ENCODE peak calls at places on chromosome 2, in six cellular contexts. One of them, this sample, is unnamed.

GRCh38 chr2:7508220-7508943 is 591.2 kb downstream of the RNF144A start:
- DNase-seq in NCI-H226: no peak
- DNase-seq in PC-3: peak
- DNase-seq in GM06990: no peak
- DNase-seq in dermis microvascular lymphatic vessel endothelial cell: no peak
- DNase-seq in KBM-7: no peak
- DNase-seq in this sample: peak

GRCh38 chr2:44620189-44620990 is 258.6 kb downstream of the CAMKMT start:
- DNase-seq in GM06990: no peak
- DNase-seq in KBM-7: no peak
- DNase-seq in dermis microvascular lymphatic vessel endothelial cell: no peak
- DNase-seq in PC-3: peak
- DNase-seq in NCI-H226: no peak
- DNase-seq in this sample: no peak

GRCh38 chr2:44257781-44258180 is 17.5 kb upstream of the SLC3A1 start:
- DNase-seq in PC-3: no peak
- DNase-seq in GM06990: no peak
- DNase-seq in NCI-H226: peak
- DNase-seq in KBM-7: no peak
- DNase-seq in dermis microvascular lymphatic vessel endothelial cell: no peak
- DNase-seq in this sample: no peak

GRCh38 chr2:145190031-145190703 is 670.2 kb upstream of the ZEB2 start:
- DNase-seq in GM06990: no peak
- DNase-seq in PC-3: peak
- DNase-seq in NCI-H226: peak
- DNase-seq in dermis microvascular lymphatic vessel endothelial cell: peak
- DNase-seq in KBM-7: peak
- DNase-seq in this sample: no peak

GRCh38 chr2:190815223-190815622 is 65.4 kb upstream of the GLS start:
- DNase-seq in KBM-7: no peak
- DNase-seq in GM06990: no peak
- DNase-seq in dermis microvascular lymphatic vessel endothelial cell: no peak
- DNase-seq in NCI-H226: no peak
- DNase-seq in PC-3: no peak
- DNase-seq in this sample: peak

GRCh38 chr2:174332607-174333001 is 2.1 kb upstream of the SP9 start:
- DNase-seq in KBM-7: no peak
- DNase-seq in PC-3: peak
- DNase-seq in NCI-H226: no peak
- DNase-seq in GM06990: peak
- DNase-seq in dermis microvascular lymphatic vessel endothelial cell: no peak
- DNase-seq in this sample: no peak

GRCh38 chr2:218406949-218407703 is 7.5 kb downstream of the CTDSP1 start:
- DNase-seq in dermis microvascular lymphatic vessel endothelial cell: peak
- DNase-seq in NCI-H226: no peak
- DNase-seq in PC-3: peak
- DNase-seq in KBM-7: peak
- DNase-seq in GM06990: no peak
- DNase-seq in this sample: peak

GRCh38 chr2:221467610-221468009 is 104.5 kb downstream of the EPHA4 start:
- DNase-seq in GM06990: no peak
- DNase-seq in PC-3: no peak
- DNase-seq in NCI-H226: no peak
- DNase-seq in dermis microvascular lymphatic vessel endothelial cell: peak
- DNase-seq in KBM-7: no peak
- DNase-seq in this sample: peak

GRCh38 chr2:73176205-73176880 is 26.0 kb upstream of the NOTO start:
- DNase-seq in PC-3: no peak
- DNase-seq in NCI-H226: no peak
- DNase-seq in GM06990: no peak
- DNase-seq in dermis microvascular lymphatic vessel endothelial cell: no peak
- DNase-seq in KBM-7: no peak
- DNase-seq in this sample: no peak

GRCh38 chr2:107986278-107987217 is at the start of gene SLC5A7:
- DNase-seq in PC-3: no peak
- DNase-seq in GM06990: no peak
- DNase-seq in NCI-H226: no peak
- DNase-seq in KBM-7: no peak
- DNase-seq in dermis microvascular lymphatic vessel endothelial cell: no peak
- DNase-seq in this sample: no peak

GRCh38 chr2:70779911-70780580 is 10.4 kb downstream of the FIGLA start:
- DNase-seq in NCI-H226: peak
- DNase-seq in PC-3: peak
- DNase-seq in KBM-7: no peak
- DNase-seq in dermis microvascular lymphatic vessel endothelial cell: no peak
- DNase-seq in GM06990: no peak
- DNase-seq in this sample: no peak

GRCh38 chr2:19540739-19541503 is 182.5 kb upstream of the OSR1 start:
- DNase-seq in KBM-7: no peak
- DNase-seq in NCI-H226: peak
- DNase-seq in dermis microvascular lymphatic vessel endothelial cell: no peak
- DNase-seq in GM06990: no peak
- DNase-seq in PC-3: peak
- DNase-seq in this sample: no peak

This sample was measured in NCI-H446 treated with DMSO at 0.1 percent for 48 hours.